ENCODE peak calls at places on chromosomes 5 and 9, in four cellular contexts. G is GM12878, L is SK-N-SH, H is HepG2. F is an unnamed sample.

GRCh38 chr5:57172466-57172961 is 1.3 kb upstream of the GPBP1 start:
- DNase-seq in G (no peak), L (peak), H (no peak), F (no peak)

GRCh38 chr5:170327168-170327567 is 29.6 kb upstream of the LCP2 start:
- DNase-seq in L (no peak), G (no peak), H (no peak), F (no peak)

GRCh38 chr9:108910402-108910801 is 23.5 kb downstream of the ELP1 start:
- DNase-seq in L (no peak), H (no peak), G (no peak), F (no peak)

GRCh38 chr5:124403281-124403680 is 343.2 kb downstream of the ZNF608 start:
- DNase-seq in H (no peak), L (no peak), G (no peak), F (no peak)

GRCh38 chr5:124979174-124979573 is 232.7 kb upstream of the ZNF608 start:
- DNase-seq in G (no peak), L (peak), H (no peak), F (no peak)

GRCh38 chr9:133512253-133513213 is 12.2 kb downstream of the MYMK start:
- DNase-seq in G (no peak), H (no peak), L (peak), F (no peak)

GRCh38 chr9:77085416-77085815 is 66.0 kb downstream of the FOXB2 start:
- DNase-seq in H (no peak), G (no peak), L (no peak), F (no peak)

GRCh38 chr5:142145106-142145900 is 36.7 kb downstream of the NDFIP1 start:
- DNase-seq in H (peak), L (peak), G (peak), F (peak)

GRCh38 chr5:87949665-87950640 is 318.7 kb downstream of the TMEM161B start:
- DNase-seq in H (no peak), G (no peak), L (no peak), F (no peak)

GRCh38 chr5:32489791-32490581 is 45.4 kb upstream of the ZFR start:
- DNase-seq in L (peak), H (peak), G (peak), F (peak)

GRCh38 chr5:1016036-1016435 is 7.4 kb downstream of the NKD2 start:
- DNase-seq in G (no peak), L (no peak), H (no peak), F (no peak)

GRCh38 chr9:126565336-126566128 is 48.2 kb upstream of the LMX1B start:
- DNase-seq in G (no peak), L (no peak), H (no peak), F (no peak)

GRCh38 chr9:88396836-88397577 is 8.8 kb downstream of the SPIN1 start:
- DNase-seq in H (no peak), G (no peak), L (no peak), F (no peak)

GRCh38 chr5:68746220-68747076 is 347.4 kb upstream of the SLC30A5 start:
- DNase-seq in L (no peak), H (no peak), G (no peak), F (no peak)

GRCh38 chr5:5467737-5468136 is 45.3 kb downstream of the ICE1 start:
- DNase-seq in H (no peak), L (no peak), G (no peak), F (no peak)

GRCh38 chr5:180718810-180719453 is 20.9 kb downstream of the OR2Y1 start:
- DNase-seq in H (peak), G (no peak), L (peak), F (peak)

GRCh38 chr5:57316798-57317327 is 143.0 kb downstream of the GPBP1 start:
- DNase-seq in G (no peak), H (no peak), L (no peak), F (peak)

GRCh38 chr9:18632624-18633407 is 158.9 kb downstream of the ADAMTSL1 start:
- DNase-seq in G (no peak), L (no peak), H (no peak), F (peak)

GRCh38 chr5:175202461-175203065 is 241.4 kb downstream of the DRD1 start:
- DNase-seq in L (no peak), G (no peak), H (no peak), F (peak)

GRCh38 chr5:167939686-167940085 is 351.8 kb upstream of the WWC1 start:
- DNase-seq in L (no peak), G (no peak), H (no peak), F (no peak)

GRCh38 chr9:89478821-89479668 is 18.9 kb downstream of the SEMA4D start:
- DNase-seq in L (no peak), G (no peak), H (no peak), F (no peak)

GRCh38 chr5:957730-958485 is 50.7 kb upstream of the NKD2 start:
- DNase-seq in L (peak), H (no peak), G (no peak), F (no peak)

GRCh38 chr5:176458904-176459561 is 10.8 kb downstream of the FAF2 start:
- DNase-seq in G (no peak), L (no peak), H (no peak), F (no peak)

GRCh38 chr5:37514946-37515345 is 135.8 kb downstream of the WDR70 start:
- DNase-seq in H (no peak), G (no peak), L (no peak), F (no peak)

GRCh38 chr9:122991370-122991830 is 42.1 kb upstream of the GPR21 start:
- DNase-seq in H (peak), G (peak), L (peak), F (peak)

GRCh38 chr5:107263387-107264003 is 407.2 kb downstream of the EFNA5 start:
- DNase-seq in L (no peak), H (no peak), G (peak), F (no peak)

GRCh38 chr5:71586052-71586940 is 844 bp upstream of the MCCC2 start:
- DNase-seq in G (peak), L (peak), H (peak), F (no peak)

GRCh38 chr9:91417602-91418218 is 5.9 kb downstream of the NFIL3 start:
- DNase-seq in G (no peak), H (no peak), L (no peak), F (no peak)

GRCh38 chr5:151461312-151461711 is 13.9 kb downstream of the SLC36A1 start:
- DNase-seq in G (peak), H (no peak), L (no peak), F (no peak)

GRCh38 chr9:20981486-20981885 is 50.0 kb downstream of the HACD4 start:
- DNase-seq in H (no peak), G (no peak), L (no peak), F (peak)

GRCh38 chr9:131997779-131998178 is 81.9 kb downstream of the MED27 start:
- DNase-seq in G (no peak), H (no peak), L (peak), F (no peak)

GRCh38 chr9:91949946-91950664 is at the start of gene ROR2:
- DNase-seq in L (peak), H (no peak), G (no peak), F (peak)

GRCh38 chr5:36734422-36734821 is 128.0 kb downstream of the SLC1A3 start:
- DNase-seq in L (peak), G (no peak), H (peak), F (no peak)

GRCh38 chr5:98391921-98392625 is 381.4 kb upstream of the RGMB start:
- DNase-seq in L (no peak), H (no peak), G (no peak), F (no peak)

GRCh38 chr9:131284856-131285255 is 4.7 kb upstream of the PLPP7 start:
- DNase-seq in H (no peak), L (no peak), G (no peak), F (no peak)

GRCh38 chr5:73436535-73437125 is 11.9 kb downstream of the FOXD1 start:
- DNase-seq in H (no peak), G (no peak), L (peak), F (no peak)

GRCh38 chr9:119221281-119221680 is 148.0 kb downstream of the BRINP1 start:
- DNase-seq in G (no peak), H (no peak), L (no peak), F (no peak)
- TF ChIP-seq PBX3 in G (no peak), H (no peak), L (no peak), F (no peak)

GRCh38 chr5:94932259-94932658 is 313.8 kb downstream of the SLF1 start:
- DNase-seq in G (no peak), L (peak), H (no peak), F (no peak)
- TF ChIP-seq PBX3 in G (no peak), L (no peak), H (no peak), F (no peak)

GRCh38 chr5:41841325-41841724 is 28.9 kb downstream of the OXCT1 start:
- DNase-seq in H (no peak), G (no peak), L (no peak), F (no peak)

GRCh38 chr5:41834506-41834905 is 35.7 kb downstream of the OXCT1 start:
- DNase-seq in G (no peak), H (no peak), L (no peak), F (no peak)

GRCh38 chr5:41832430-41832829 is 37.8 kb downstream of the OXCT1 start:
- DNase-seq in H (no peak), L (no peak), G (no peak), F (no peak)

GRCh38 chr5:41831155-41831554 is 39.1 kb downstream of the OXCT1 start:
- DNase-seq in G (no peak), L (no peak), H (no peak), F (no peak)

DNA sequence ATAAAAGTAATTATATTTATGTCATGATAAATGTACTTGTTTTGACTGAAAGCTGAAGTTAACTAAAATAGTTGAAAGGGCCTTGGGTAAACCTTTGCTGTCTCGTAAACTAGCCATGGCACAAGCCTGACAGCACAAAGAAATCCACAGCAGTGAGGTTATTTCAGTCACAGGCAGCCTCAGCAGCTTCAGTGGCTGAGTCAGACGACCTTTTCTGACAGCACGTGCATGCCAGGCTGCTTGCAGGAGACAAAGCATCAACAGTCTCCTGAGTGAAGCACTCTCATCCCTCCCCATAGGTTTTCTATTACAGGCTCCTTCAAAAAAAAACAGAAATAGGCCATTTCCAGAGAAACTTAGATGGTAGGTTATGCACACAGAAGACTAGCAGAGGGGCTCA is 34.6 kb downstream of the OXCT1 start:
- DNase-seq in L (peak), H (no peak), G (no peak), F (no peak)
- TF ChIP-seq PBX3 in L (peak), H (no peak), G (no peak), F (no peak)

GRCh38 chr5:154221371-154221896 is 30.9 kb downstream of the GALNT10 start:
- DNase-seq in H (no peak), L (no peak), G (no peak), F (no peak)
- TF ChIP-seq PBX3 in H (no peak), L (peak), G (no peak), F (no peak)

DNA sequence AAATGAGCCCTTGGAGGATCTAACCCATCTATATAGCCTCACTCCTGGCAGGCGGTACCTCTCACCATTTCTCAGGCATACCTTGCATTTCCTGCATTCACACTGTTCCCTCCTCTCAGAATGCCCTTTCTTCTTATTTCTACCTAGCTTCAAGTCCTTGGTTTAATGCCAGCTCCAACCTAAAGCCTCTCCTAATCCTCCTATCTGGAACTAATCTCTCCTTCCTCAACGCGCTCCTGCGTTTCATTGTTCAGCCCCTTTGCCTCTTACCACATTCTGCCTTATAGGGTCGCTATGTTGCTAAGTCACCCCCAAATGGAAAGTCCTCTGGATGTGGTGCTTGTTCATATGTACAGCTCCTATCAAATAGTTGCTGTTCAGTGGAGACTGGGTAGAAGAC is 288.5 kb upstream of the TUT7 start:
- DNase-seq in L (no peak), H (no peak), G (no peak), F (no peak)
- TF ChIP-seq PBX3 in L (no peak), H (no peak), G (no peak), F (no peak)

GRCh38 chr5:139557811-139558210 is 3.3 kb upstream of the UBE2D2 start:
- DNase-seq in G (no peak), H (no peak), L (no peak), F (no peak)

GRCh38 chr5:139549162-139549894 is 11.8 kb upstream of the UBE2D2 start:
- DNase-seq in G (no peak), H (no peak), L (no peak), F (no peak)

GRCh38 chr5:139554264-139554663 is 6.9 kb upstream of the UBE2D2 start:
- DNase-seq in H (no peak), G (no peak), L (no peak), F (no peak)

GRCh38 chr5:139551490-139551889 is 9.6 kb upstream of the UBE2D2 start:
- DNase-seq in L (peak), G (no peak), H (no peak), F (no peak)

GRCh38 chr5:139552893-139553575 is 8.1 kb upstream of the UBE2D2 start:
- DNase-seq in H (no peak), G (no peak), L (peak), F (no peak)
- TF ChIP-seq PBX3 in H (no peak), G (no peak), L (no peak), F (no peak)

DNA sequence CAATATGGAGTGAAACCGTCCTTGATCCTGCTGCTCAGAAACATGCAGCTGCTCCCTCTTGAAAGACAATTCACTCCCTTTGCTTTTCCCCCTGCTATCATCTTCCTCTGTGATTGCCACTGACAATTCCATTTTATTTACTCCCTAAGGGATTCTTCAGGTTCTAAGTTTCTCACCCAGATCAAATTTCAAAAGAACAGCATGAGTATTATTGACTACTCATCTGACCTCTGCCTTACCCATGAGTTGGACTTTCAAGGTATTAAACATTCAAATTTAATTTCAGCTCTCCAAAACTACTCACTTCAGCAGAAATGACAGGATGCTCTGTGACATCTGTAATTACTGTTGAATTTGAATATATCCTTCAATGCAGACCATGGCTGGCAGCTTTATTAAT is 236.5 kb upstream of the HAPLN1 start:
- DNase-seq in H (no peak), G (no peak), L (no peak), F (no peak)
- TF ChIP-seq PBX3 in H (no peak), G (no peak), L (no peak), F (no peak)

GRCh38 chr5:14922456-14922855 is 50.9 kb upstream of the ANKH start:
- DNase-seq in L (no peak), H (no peak), G (no peak), F (no peak)
- TF ChIP-seq PBX3 in L (no peak), H (no peak), G (no peak), F (no peak)

DNA sequence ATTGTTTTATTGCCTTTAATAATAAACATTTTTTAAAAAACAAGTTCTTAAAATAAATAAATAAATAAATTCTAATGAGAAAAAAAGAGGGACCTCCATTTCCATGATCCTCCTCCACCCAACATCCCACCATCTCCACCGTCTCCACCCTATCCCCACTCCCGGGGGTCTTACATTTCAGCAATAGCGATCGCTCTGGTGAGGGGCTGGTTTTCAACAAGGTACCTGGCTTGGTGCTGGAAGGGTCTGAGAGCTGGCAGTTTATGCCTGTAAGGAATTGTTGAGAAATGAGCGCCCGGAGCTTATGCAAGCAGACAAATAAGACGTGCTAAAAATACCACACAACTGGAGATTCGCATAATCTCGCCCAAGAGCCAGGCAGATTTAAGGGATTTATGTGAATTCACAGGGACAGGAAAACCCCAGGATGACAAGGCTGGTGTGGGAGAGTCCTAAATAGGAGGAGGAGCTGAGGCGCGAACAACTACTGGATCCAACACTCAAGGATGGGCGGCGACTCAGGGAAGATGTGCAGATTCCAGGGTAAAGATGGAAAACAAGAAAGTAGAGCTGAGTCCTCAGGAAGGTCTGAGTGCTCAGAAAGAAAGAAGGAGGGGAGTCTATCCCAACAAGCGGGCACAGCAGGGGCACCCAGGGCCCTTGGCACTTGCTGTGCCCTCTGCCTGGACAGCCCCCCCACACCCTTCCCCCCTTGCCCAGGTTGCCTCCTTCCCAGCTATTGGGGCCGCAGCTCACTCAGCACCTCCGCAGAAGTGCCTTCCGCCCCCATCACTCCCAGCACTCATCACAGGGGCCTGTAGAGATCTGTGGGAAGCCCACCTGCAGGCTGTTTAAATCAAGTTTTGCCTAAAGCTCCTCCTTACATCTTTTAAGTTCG is 27.0 kb downstream of the TRIM14 start:
- DNase-seq in G (no peak), H (no peak), L (no peak), F (no peak)
- TF ChIP-seq PBX3 in G (no peak), H (no peak), L (no peak), F (no peak)